ENCODE peak calls at places on chromosomes 4 and X, in four cellular contexts. P is heart right ventricle, N is aorta, C is brain microvascular endothelial cell. U is an unnamed sample.

GRCh38 chr4:2934077-2934812 is 29.0 kb downstream of the NOP14 start:
- DNase-seq in N (peak; percentile 75), P (peak; percentile 67), C (peak; percentile 38), U (peak; percentile 73)

GRCh38 chrX:41561045-41561444 is 113.9 kb downstream of the NYX start:
- DNase-seq in C (peak; percentile 86), N (peak; percentile 42), P (no peak), U (no peak)

GRCh38 chr4:138401330-138401729 is 159.2 kb upstream of the SLC7A11 start:
- DNase-seq in C (no peak), N (peak; percentile 53), P (peak; percentile 24), U (peak; percentile 26)

GRCh38 chrX:123432362-123433150 is 248.5 kb downstream of the GRIA3 start:
- DNase-seq in P (no peak), C (no peak), N (no peak), U (no peak)

GRCh38 chr4:3223986-3224748 is 24.8 kb upstream of the MSANTD1 start:
- DNase-seq in P (no peak), N (peak; percentile 31), C (no peak), U (no peak)

GRCh38 chr4:66927937-66928336 is 617.4 kb downstream of the CENPC start:
- DNase-seq in C (no peak), N (no peak), P (no peak), U (no peak)

GRCh38 chr4:143424276-143424675 is 87.6 kb downstream of the GAB1 start:
- DNase-seq in N (no peak), C (no peak), P (no peak), U (no peak)

GRCh38 chr4:105415281-105415744 is 58.5 kb downstream of the PPA2 start:
- DNase-seq in C (no peak), N (no peak), P (no peak), U (no peak)

GRCh38 chrX:19695884-19696283 is 180.6 kb upstream of the MAP3K15 start:
- DNase-seq in N (no peak), C (no peak), P (no peak), U (no peak)

GRCh38 chrX:40504801-40505605 is 75.8 kb upstream of the ATP6AP2 start:
- DNase-seq in P (no peak), N (no peak), C (peak; percentile 84), U (no peak)

GRCh38 chrX:33686105-33686504 is 446.0 kb downstream of the FAM47A start:
- DNase-seq in C (no peak), P (no peak), N (no peak), U (no peak)

GRCh38 chr4:136741468-136741867 is 790.8 kb downstream of the PCDH18 start:
- DNase-seq in P (no peak), N (no peak), C (peak; percentile 51), U (no peak)

GRCh38 chrX:55008571-55009358 is 8.6 kb downstream of the APEX2 start:
- DNase-seq in C (no peak), N (no peak), P (no peak), U (no peak)

GRCh38 chr4:143381171-143382118 is 44.8 kb downstream of the GAB1 start:
- DNase-seq in N (peak; percentile 89), C (peak; percentile 94), P (peak; percentile 75), U (peak; percentile 92)

GRCh38 chr4:88341227-88342192 is 37.1 kb upstream of the HERC6 start:
- DNase-seq in P (no peak), C (peak; percentile 95), N (no peak), U (peak; percentile 47)
- H3K27ac ChIP-seq in P (peak overlapping the region; percentile 73), C (peak overlapping the region; percentile 77), N (no peak overlapping the region), U (peak overlapping the region; percentile 85)

GRCh38 chr4:170497105-170497504 is 407.3 kb upstream of the AADAT start:
- DNase-seq in P (no peak), N (no peak), C (no peak), U (no peak)
- H3K4me3 ChIP-seq in P (no peak overlapping the region), N (peak overlapping the region; percentile 8), C (peak overlapping the region; percentile 32), U (peak overlapping the region; percentile 5)

DNA sequence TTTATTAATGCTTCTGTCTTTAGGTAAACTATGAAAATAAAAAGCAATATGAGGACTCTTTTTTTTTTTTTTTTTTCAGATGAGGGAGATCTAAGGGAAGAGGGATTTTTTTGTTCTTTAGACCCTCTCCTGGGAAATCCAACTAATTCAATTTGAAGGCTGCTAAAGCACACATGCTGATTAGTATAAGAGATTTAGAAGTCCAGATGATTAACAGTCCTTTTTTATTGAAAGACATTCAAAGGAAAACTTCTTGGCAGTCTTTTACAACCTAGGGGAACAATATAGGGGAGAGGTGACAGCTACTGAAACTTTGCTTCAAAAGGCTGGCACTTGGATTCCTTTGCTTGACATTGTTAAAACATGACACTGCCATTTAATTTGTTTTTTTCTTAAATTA is 602.5 kb downstream of the RAPGEF2 start:
- DNase-seq in C (no peak), P (no peak), N (no peak), U (no peak)
- H3K27ac ChIP-seq in C (no peak overlapping the region), P (no peak overlapping the region), N (no peak overlapping the region), U (no peak overlapping the region)

GRCh38 chr4:8214091-8214490 is 15.0 kb downstream of the SH3TC1 start:
- DNase-seq in C (no peak), N (no peak), P (no peak), U (no peak)
- H3K4me3 ChIP-seq in C (no peak overlapping the region), N (no peak overlapping the region), P (no peak overlapping the region), U (no peak overlapping the region)